ENCODE peak calls at places on chromosome 1, in nine cellular contexts. C, F, A, J, S, M, O, H and T are unnamed samples.

GRCh38 chr1:234971586-234972297 is 156.9 kb downstream of the TOMM20 start:
- DNase-seq in A (no peak), O (no peak), H (no peak), C (no peak), J (no peak), M (no peak), S (no peak), F (no peak), T (no peak)

GRCh38 chr1:226541631-226542622 is 6.6 kb upstream of the STUM start:
- DNase-seq in J (no peak), M (no peak), H (peak), F (peak), O (no peak), C (no peak), S (no peak), A (peak), T (no peak)

GRCh38 chr1:154835531-154836285 is 34.4 kb downstream of the KCNN3 start:
- DNase-seq in O (no peak), S (no peak), A (no peak), C (no peak), H (no peak), F (no peak), M (no peak), J (no peak), T (no peak)

GRCh38 chr1:33256701-33257387 is 552 bp downstream of the ZNF362 start:
- DNase-seq in J (peak), A (no peak), H (peak), F (peak), O (peak), C (peak), S (peak), M (no peak), T (no peak)

GRCh38 chr1:24098907-24099637 is 12.9 kb downstream of the MYOM3 start:
- DNase-seq in O (no peak), F (no peak), J (no peak), M (no peak), A (no peak), H (no peak), S (no peak), C (no peak), T (no peak)

GRCh38 chr1:54944610-54945392 is 35.6 kb upstream of the TMEM61 start:
- DNase-seq in A (no peak), C (peak), S (peak), H (peak), J (peak), M (no peak), F (peak), O (peak), T (peak)

GRCh38 chr1:208842442-208842841 is 598.3 kb upstream of the PLXNA2 start:
- DNase-seq in M (no peak), H (no peak), O (no peak), J (no peak), S (no peak), A (no peak), F (no peak), C (no peak), T (no peak)

GRCh38 chr1:10779201-10779600 is 17.2 kb downstream of the CASZ1 start:
- DNase-seq in A (peak), O (peak), J (no peak), F (peak), M (no peak), S (no peak), H (no peak), C (no peak), T (no peak)

GRCh38 chr1:59978026-59978425 is 51.5 kb upstream of the CYP2J2 start:
- DNase-seq in F (no peak), S (no peak), M (no peak), C (no peak), H (no peak), J (no peak), O (no peak), A (no peak), T (no peak)

GRCh38 chr1:112251766-112252506 is 144.1 kb upstream of the CTTNBP2NL start:
- DNase-seq in C (no peak), F (no peak), S (peak), H (no peak), A (no peak), J (peak), O (peak), M (no peak), T (no peak)

GRCh38 chr1:95953005-95953404 is 719.0 kb downstream of the RWDD3 start:
- DNase-seq in M (no peak), C (peak), A (no peak), H (no peak), O (peak), F (no peak), S (no peak), J (peak), T (no peak)

GRCh38 chr1:67683736-67684525 is 1.1 kb upstream of the GADD45A start:
- DNase-seq in M (no peak), A (no peak), H (no peak), S (peak), C (no peak), O (peak), J (peak), F (peak), T (no peak)

GRCh38 chr1:6414443-6414844 is 5.3 kb downstream of the HES2 start:
- DNase-seq in O (peak), S (peak), J (peak), M (no peak), H (no peak), F (peak), A (no peak), C (no peak), T (no peak)
- TF ChIP-seq CTCF in O (peak), S (peak), J (peak), M (no peak), H (peak), F (peak), A (peak), C (no peak), T (peak)

DNA sequence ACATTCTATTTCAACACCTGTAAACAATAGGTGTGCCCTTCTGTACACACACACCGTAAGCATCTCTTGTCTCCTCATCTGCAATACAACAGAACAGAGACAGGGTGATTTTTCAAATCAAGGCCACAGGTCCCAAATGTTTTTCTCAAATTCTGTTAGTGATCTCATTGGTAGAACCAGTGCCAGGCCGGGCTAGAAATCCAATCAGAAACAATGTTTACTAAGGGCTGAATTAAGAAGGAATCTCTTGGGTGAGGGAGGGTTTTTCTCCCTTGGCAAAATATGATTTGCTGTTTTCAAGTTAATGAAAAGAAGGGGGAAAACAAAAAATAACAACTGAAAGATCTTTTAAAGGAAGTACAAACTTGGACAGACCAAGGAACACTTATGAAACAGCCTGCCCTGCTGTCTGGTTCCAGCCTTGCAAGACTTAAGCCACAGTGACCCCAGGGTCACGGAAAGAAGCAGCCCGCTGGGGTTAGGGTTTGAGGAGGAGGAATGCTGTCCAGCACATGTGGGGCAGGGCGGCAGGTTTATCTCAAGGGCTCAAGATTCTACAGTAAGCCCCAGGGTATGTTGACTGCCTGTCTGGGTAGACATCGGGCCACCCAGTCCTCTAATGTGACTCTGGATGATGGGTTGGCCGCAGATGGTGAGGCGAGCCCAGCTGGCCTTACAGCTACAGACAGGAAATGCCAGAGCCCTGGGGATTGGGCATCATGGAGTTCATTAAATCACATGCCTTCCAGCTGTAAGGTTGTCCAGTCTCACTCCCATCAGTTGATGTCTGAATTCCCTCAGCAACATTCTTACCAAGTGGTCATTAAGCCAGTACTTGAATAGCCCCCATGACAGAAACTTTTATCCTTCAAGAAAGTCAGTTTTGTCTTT is 73.3 kb upstream of the SLC44A3 start:
- DNase-seq in H (peak), J (no peak), M (no peak), C (peak), A (peak), F (no peak), S (no peak), O (no peak), T (no peak)
- TF ChIP-seq CTCF in H (peak), J (no peak), M (no peak), C (no peak), A (no peak), F (no peak), S (no peak), O (no peak), T (peak)

GRCh38 chr1:203751051-203751450 is 13.9 kb upstream of the LAX1 start:
- DNase-seq in F (no peak), J (peak), H (no peak), C (no peak), A (no peak), M (no peak), O (no peak), S (peak), T (no peak)
- TF ChIP-seq CTCF in F (no peak), J (peak), H (no peak), C (no peak), A (no peak), M (no peak), O (no peak), S (peak), T (no peak)

DNA sequence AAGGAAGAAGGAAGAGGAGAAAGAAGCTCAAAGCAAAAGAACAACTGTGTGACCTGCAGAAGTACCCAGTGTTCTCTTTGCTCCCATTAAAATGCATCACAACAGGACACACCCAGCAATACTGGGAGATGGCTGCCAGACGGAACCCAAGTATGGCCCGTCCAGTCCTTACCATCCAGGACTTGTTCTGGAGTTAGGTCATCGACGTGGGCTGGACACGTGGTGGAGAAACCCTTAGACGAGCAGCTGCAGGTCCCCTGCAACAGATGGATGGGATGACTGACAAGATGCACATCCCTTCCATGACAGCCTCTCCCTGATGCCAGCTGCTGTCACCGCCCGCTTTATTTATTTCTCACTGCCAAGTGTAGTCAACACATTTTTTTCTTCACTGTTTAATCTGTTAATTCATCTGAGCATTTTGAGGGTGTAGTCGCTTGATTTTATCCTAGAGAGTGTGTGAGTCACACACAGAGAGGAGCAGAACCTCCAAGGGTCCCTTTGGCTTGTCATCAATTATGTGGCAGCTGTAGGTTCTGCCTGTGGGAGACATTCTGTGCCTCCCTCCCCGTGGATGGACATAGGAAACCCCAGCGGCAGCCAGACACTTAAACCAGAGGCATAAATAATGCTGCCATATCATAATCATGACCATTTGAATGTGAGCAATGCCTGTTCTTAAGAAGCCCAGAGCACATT is 80.9 kb downstream of the ABCA4 start:
- DNase-seq in M (no peak), F (no peak), O (no peak), S (peak), H (no peak), C (no peak), A (no peak), J (no peak), T (no peak)
- TF ChIP-seq CTCF in M (no peak), F (no peak), O (no peak), S (peak), H (no peak), C (no peak), A (no peak), J (no peak), T (peak)

GRCh38 chr1:160519542-160520435 is 3.3 kb downstream of the SLAMF6 start:
- DNase-seq in H (no peak), J (no peak), S (no peak), F (no peak), M (no peak), A (no peak), O (peak), C (no peak), T (no peak)
- TF ChIP-seq CTCF in H (no peak), J (no peak), S (no peak), F (no peak), M (no peak), A (no peak), O (no peak), C (no peak), T (no peak)

GRCh38 chr1:26686795-26687194 is 9.0 kb upstream of the ARID1A start:
- DNase-seq in M (no peak), H (no peak), C (no peak), A (no peak), J (no peak), F (no peak), S (no peak), O (peak), T (no peak)
- TF ChIP-seq CTCF in M (no peak), H (no peak), C (no peak), A (no peak), J (no peak), F (no peak), S (no peak), O (no peak), T (no peak)

GRCh38 chr1:63593303-63593886 is at the start of gene PGM1:
- DNase-seq in M (peak), A (peak), H (peak), S (peak), O (peak), F (peak), J (peak), C (peak), T (peak)
- TF ChIP-seq CTCF in M (no peak), A (no peak), H (no peak), S (no peak), O (no peak), F (no peak), J (no peak), C (no peak), T (no peak)